ENCODE peak calls at places on chromosomes 11 and 22, in seven cellular contexts. Q is EH; R is NCI-H1092; Y is astrocyte of the spinal cord; S is stimulated activated CD4-positive, alpha-beta T cell treated with anti-CD3 and anti-CD28 coated beads, Interleukin-1b, Interleukin-23, amount 100 ng/mL, for 1 hour; H is left lobe of liver; F is endothelial cell. G is an unnamed sample.

GRCh38 chr11:116901211-116901610 is 63.8 kb upstream of the APOA1 start:
- DNase-seq in Q (peak), R (no peak), Y (no peak), S (no peak), H (no peak), F (no peak), G (no peak)

GRCh38 chr22:26362471-26362870 is 66.6 kb upstream of the ASPHD2 start:
- DNase-seq in Q (peak), R (no peak), Y (no peak), S (no peak), H (no peak), F (no peak), G (peak)

GRCh38 chr11:63764201-63764711 is 4.3 kb downstream of the ZFTA start:
- DNase-seq in Q (no peak), R (no peak), Y (no peak), S (no peak), H (peak), F (peak), G (no peak)

GRCh38 chr11:109972939-109973338 is 120.3 kb upstream of the ZC3H12C start:
- DNase-seq in Q (peak), R (no peak), Y (no peak), S (no peak), H (no peak), F (no peak), G (peak)

GRCh38 chr11:113458189-113458588 is 17.0 kb downstream of the DRD2 start:
- DNase-seq in Q (no peak), R (no peak), Y (no peak), S (no peak), H (no peak), F (no peak), G (no peak)

GRCh38 chr11:72773291-72773690 is 20.6 kb downstream of the STARD10 start:
- DNase-seq in Q (peak), R (no peak), Y (peak), S (no peak), H (no peak), F (no peak), G (peak)

GRCh38 chr11:18132341-18132740 is at the start of gene MRGPRX3:
- DNase-seq in Q (peak), R (no peak), Y (no peak), S (no peak), H (no peak), F (no peak), G (no peak)

GRCh38 chr11:71206186-71206585 is 46.2 kb downstream of the SHANK2 start:
- DNase-seq in Q (no peak), R (no peak), Y (no peak), S (no peak), H (no peak), F (no peak), G (no peak)

GRCh38 chr11:104609766-104610165 is 288.5 kb downstream of the CASP12 start:
- DNase-seq in Q (no peak), R (no peak), Y (no peak), S (no peak), H (no peak), F (no peak), G (no peak)

GRCh38 chr22:44329179-44329796 is 16.5 kb upstream of the SHISAL1 start:
- DNase-seq in Q (peak), R (no peak), Y (no peak), S (no peak), H (no peak), F (no peak), G (no peak)

GRCh38 chr22:46079861-46080821 is 70.2 kb upstream of the PPARA start:
- DNase-seq in Q (peak), R (no peak), Y (peak), S (no peak), H (peak), F (no peak), G (peak)

GRCh38 chr11:44780940-44781631 is 54.3 kb downstream of the TSPAN18 start:
- DNase-seq in Q (no peak), R (no peak), Y (no peak), S (no peak), H (no peak), F (no peak), G (no peak)

GRCh38 chr11:69229521-69229920 is 64.4 kb upstream of the MYEOV start:
- DNase-seq in Q (no peak), R (no peak), Y (no peak), S (no peak), H (peak), F (no peak), G (no peak)

GRCh38 chr11:48002565-48002964 is 22.2 kb downstream of the PTPRJ start:
- DNase-seq in Q (no peak), R (peak), Y (no peak), S (no peak), H (no peak), F (no peak), G (no peak)

GRCh38 chr22:50602338-50602700 is 1.7 kb downstream of the MAPK8IP2 start:
- DNase-seq in Q (no peak), R (no peak), Y (no peak), S (no peak), H (no peak), F (no peak), G (no peak)

GRCh38 chr11:116275634-116276033 is 497.2 kb downstream of the BUD13 start:
- DNase-seq in Q (peak), R (no peak), Y (no peak), S (no peak), H (no peak), F (no peak), G (peak)

GRCh38 chr11:106271686-106272085 is 194.2 kb downstream of the AASDHPPT start:
- DNase-seq in Q (peak), R (no peak), Y (peak), S (no peak), H (no peak), F (no peak), G (no peak)

GRCh38 chr11:56817661-56818060 is 69.2 kb upstream of the OR9G4 start:
- DNase-seq in Q (no peak), R (no peak), Y (no peak), S (no peak), H (no peak), F (no peak), G (no peak)

G was measured in AG20443.